ENCODE peak calls at places on chromosome 21, in ten cellular contexts. One of them, this sample, is unnamed. For H3K36me3, the result is how much of the 10 kb centered on the place peaks cover.

GRCh38 chr21:23694396-23694795 is 1912.9 kb downstream of the MRPL39 start:
- DNase-seq in colonic mucosa: no peak
- DNase-seq in PC-3: peak
- DNase-seq in brain microvascular endothelial cell: no peak
- DNase-seq in right lobe of liver: no peak
- DNase-seq in breast epithelium: no peak
- DNase-seq in hepatocyte: no peak
- DNase-seq in aorta: no peak
- DNase-seq in stomach: no peak
- DNase-seq in CD8-positive, alpha-beta memory T cell: no peak
- DNase-seq in this sample: no peak

GRCh38 chr21:33902349-33902748 is 13.3 kb downstream of the ATP5PO start:
- DNase-seq in colonic mucosa: no peak
- DNase-seq in PC-3: no peak
- DNase-seq in brain microvascular endothelial cell: no peak
- DNase-seq in right lobe of liver: no peak
- DNase-seq in breast epithelium: no peak
- DNase-seq in hepatocyte: no peak
- DNase-seq in aorta: no peak
- DNase-seq in stomach: no peak
- DNase-seq in CD8-positive, alpha-beta memory T cell: no peak
- DNase-seq in this sample: no peak

GRCh38 chr21:26457817-26458216 is 115.3 kb downstream of the CYYR1 start:
- DNase-seq in colonic mucosa: no peak
- DNase-seq in PC-3: no peak
- DNase-seq in brain microvascular endothelial cell: no peak
- DNase-seq in right lobe of liver: no peak
- DNase-seq in breast epithelium: no peak
- DNase-seq in hepatocyte: peak
- DNase-seq in aorta: no peak
- DNase-seq in stomach: no peak
- DNase-seq in CD8-positive, alpha-beta memory T cell: no peak
- DNase-seq in this sample: no peak

GRCh38 chr21:28419110-28419509 is 573.6 kb downstream of the LTN1 start:
- DNase-seq in colonic mucosa: no peak
- DNase-seq in PC-3: no peak
- DNase-seq in brain microvascular endothelial cell: peak
- DNase-seq in right lobe of liver: no peak
- DNase-seq in breast epithelium: no peak
- DNase-seq in hepatocyte: peak
- DNase-seq in aorta: no peak
- DNase-seq in stomach: no peak
- DNase-seq in CD8-positive, alpha-beta memory T cell: no peak
- DNase-seq in this sample: no peak

GRCh38 chr21:18318156-18318555 is 73.5 kb downstream of the CHODL start:
- DNase-seq in colonic mucosa: no peak
- DNase-seq in PC-3: no peak
- DNase-seq in brain microvascular endothelial cell: no peak
- DNase-seq in right lobe of liver: no peak
- DNase-seq in breast epithelium: no peak
- DNase-seq in hepatocyte: no peak
- DNase-seq in aorta: no peak
- DNase-seq in stomach: no peak
- DNase-seq in CD8-positive, alpha-beta memory T cell: no peak
- DNase-seq in this sample: no peak

GRCh38 chr21:29477941-29478340 is 179.2 kb downstream of the BACH1 start:
- DNase-seq in colonic mucosa: no peak
- DNase-seq in PC-3: peak
- DNase-seq in brain microvascular endothelial cell: peak
- DNase-seq in right lobe of liver: no peak
- DNase-seq in breast epithelium: no peak
- DNase-seq in hepatocyte: no peak
- DNase-seq in aorta: no peak
- DNase-seq in stomach: no peak
- DNase-seq in CD8-positive, alpha-beta memory T cell: no peak
- DNase-seq in this sample: no peak

GRCh38 chr21:21851205-21851604 is 853.0 kb downstream of the NCAM2 start:
- DNase-seq in colonic mucosa: no peak
- DNase-seq in PC-3: no peak
- DNase-seq in brain microvascular endothelial cell: no peak
- DNase-seq in right lobe of liver: no peak
- DNase-seq in breast epithelium: no peak
- DNase-seq in hepatocyte: no peak
- DNase-seq in aorta: no peak
- DNase-seq in stomach: no peak
- DNase-seq in CD8-positive, alpha-beta memory T cell: no peak
- DNase-seq in this sample: no peak

GRCh38 chr21:24205317-24205716 is 1402.0 kb downstream of the MRPL39 start:
- DNase-seq in colonic mucosa: no peak
- DNase-seq in PC-3: no peak
- DNase-seq in brain microvascular endothelial cell: no peak
- DNase-seq in right lobe of liver: no peak
- DNase-seq in breast epithelium: no peak
- DNase-seq in hepatocyte: no peak
- DNase-seq in aorta: no peak
- DNase-seq in stomach: no peak
- DNase-seq in CD8-positive, alpha-beta memory T cell: no peak
- DNase-seq in this sample: no peak

GRCh38 chr21:34970126-34970525 is 79.0 kb downstream of the RUNX1 start:
- DNase-seq in colonic mucosa: no peak
- DNase-seq in PC-3: no peak
- DNase-seq in brain microvascular endothelial cell: no peak
- DNase-seq in right lobe of liver: no peak
- DNase-seq in breast epithelium: no peak
- DNase-seq in hepatocyte: no peak
- DNase-seq in aorta: no peak
- DNase-seq in stomach: no peak
- DNase-seq in CD8-positive, alpha-beta memory T cell: no peak
- DNase-seq in this sample: no peak

GRCh38 chr21:34965200-34966174 is 83.6 kb downstream of the RUNX1 start:
- DNase-seq in colonic mucosa: no peak
- DNase-seq in PC-3: peak
- DNase-seq in brain microvascular endothelial cell: no peak
- DNase-seq in right lobe of liver: no peak
- DNase-seq in breast epithelium: no peak
- DNase-seq in hepatocyte: no peak
- DNase-seq in aorta: no peak
- DNase-seq in stomach: no peak
- DNase-seq in CD8-positive, alpha-beta memory T cell: no peak
- DNase-seq in this sample: no peak

GRCh38 chr21:34969431-34970036 is 79.6 kb downstream of the RUNX1 start:
- DNase-seq in colonic mucosa: no peak
- DNase-seq in PC-3: no peak
- DNase-seq in brain microvascular endothelial cell: no peak
- DNase-seq in right lobe of liver: no peak
- DNase-seq in breast epithelium: no peak
- DNase-seq in hepatocyte: no peak
- DNase-seq in aorta: no peak
- DNase-seq in stomach: no peak
- DNase-seq in CD8-positive, alpha-beta memory T cell: no peak
- DNase-seq in this sample: no peak

GRCh38 chr21:34968414-34969333 is 80.4 kb downstream of the RUNX1 start:
- DNase-seq in colonic mucosa: no peak
- DNase-seq in PC-3: no peak
- DNase-seq in brain microvascular endothelial cell: no peak
- DNase-seq in right lobe of liver: no peak
- DNase-seq in breast epithelium: no peak
- DNase-seq in hepatocyte: no peak
- DNase-seq in aorta: no peak
- DNase-seq in stomach: no peak
- DNase-seq in CD8-positive, alpha-beta memory T cell: no peak
- DNase-seq in this sample: no peak

DNA sequence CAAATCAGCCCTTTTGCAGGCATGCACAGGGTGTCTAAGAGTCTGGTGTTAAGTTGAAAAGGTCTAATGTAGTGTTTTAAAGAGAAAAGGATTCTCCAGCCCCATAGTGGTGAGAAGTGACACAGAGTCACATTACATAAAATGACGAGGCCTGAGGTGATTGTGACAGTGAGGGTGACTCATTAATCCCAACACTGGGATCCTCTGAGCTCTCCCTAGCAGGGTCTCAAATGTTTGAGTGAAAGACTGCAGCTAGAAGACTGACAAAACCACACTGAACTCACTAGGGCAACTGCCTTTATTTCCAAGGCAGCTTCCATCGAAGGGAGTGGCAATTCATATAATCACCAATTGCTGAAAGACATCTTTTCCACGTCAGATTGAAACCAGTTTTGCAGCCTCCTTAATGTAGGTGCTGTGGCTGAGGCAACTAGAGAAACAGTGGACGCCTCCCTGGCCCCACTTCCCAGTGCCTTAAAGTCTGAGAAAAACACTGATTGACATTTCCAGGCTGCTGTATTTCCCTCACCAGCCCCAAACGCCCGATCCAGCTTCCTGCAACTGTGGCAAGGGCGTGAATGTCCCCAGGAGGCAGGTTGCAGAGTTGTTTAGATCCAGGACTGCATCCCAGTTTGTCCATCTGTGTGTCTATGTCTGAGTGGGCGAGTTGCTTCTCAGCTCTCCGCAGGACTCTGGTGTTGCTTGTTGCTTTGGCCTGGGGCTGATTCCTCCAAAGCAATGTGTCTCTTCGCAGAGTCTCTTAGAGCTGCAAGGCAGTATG is 81.4 kb downstream of the RUNX1 start:
- DNase-seq in colonic mucosa: no peak
- DNase-seq in PC-3: peak
- DNase-seq in brain microvascular endothelial cell: no peak
- DNase-seq in right lobe of liver: no peak
- DNase-seq in breast epithelium: no peak
- DNase-seq in hepatocyte: peak
- DNase-seq in aorta: no peak
- DNase-seq in stomach: no peak
- DNase-seq in CD8-positive, alpha-beta memory T cell: no peak
- DNase-seq in this sample: peak
- H3K4me3 ChIP-seq in colonic mucosa: no peak
- H3K4me3 ChIP-seq in PC-3: no peak
- H3K4me3 ChIP-seq in brain microvascular endothelial cell: no peak
- H3K4me3 ChIP-seq in right lobe of liver: no peak
- H3K4me3 ChIP-seq in breast epithelium: no peak
- H3K4me3 ChIP-seq in hepatocyte: no peak
- H3K4me3 ChIP-seq in aorta: no peak
- H3K4me3 ChIP-seq in stomach: no peak
- H3K4me3 ChIP-seq in CD8-positive, alpha-beta memory T cell: no peak
- H3K4me3 ChIP-seq in this sample: no peak

DNA sequence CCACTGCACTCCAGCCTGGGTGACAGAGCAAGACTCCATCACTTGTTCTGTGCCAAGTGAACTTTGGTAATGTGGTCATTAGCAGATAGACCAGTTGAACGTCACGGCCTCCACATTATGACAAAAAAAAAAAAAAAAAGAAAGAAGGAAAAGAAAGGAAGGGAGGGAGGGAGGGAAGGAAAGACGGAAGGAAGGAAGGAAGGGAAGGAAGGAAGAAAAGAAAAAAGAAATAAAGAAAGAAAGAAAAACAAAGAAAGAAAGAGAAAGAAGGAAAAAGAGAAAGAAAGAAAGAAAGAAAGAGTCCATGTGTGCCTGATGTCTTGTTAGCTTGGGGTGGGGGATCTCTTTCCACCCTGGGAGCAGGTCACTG is 45.3 kb downstream of the SIM2 start:
- DNase-seq in colonic mucosa: no peak
- DNase-seq in PC-3: no peak
- DNase-seq in brain microvascular endothelial cell: no peak
- DNase-seq in right lobe of liver: no peak
- DNase-seq in breast epithelium: no peak
- DNase-seq in hepatocyte: no peak
- DNase-seq in aorta: no peak
- DNase-seq in stomach: no peak
- DNase-seq in CD8-positive, alpha-beta memory T cell: no peak
- DNase-seq in this sample: no peak
- H3K36me3 ChIP-seq in colonic mucosa: under half
- H3K36me3 ChIP-seq in PC-3: half or more
- H3K36me3 ChIP-seq in brain microvascular endothelial cell: under half
- H3K36me3 ChIP-seq in right lobe of liver: under half
- H3K36me3 ChIP-seq in breast epithelium: under half
- H3K36me3 ChIP-seq in hepatocyte: under half
- H3K36me3 ChIP-seq in aorta: under half
- H3K36me3 ChIP-seq in stomach: under half
- H3K36me3 ChIP-seq in CD8-positive, alpha-beta memory T cell: under half
- H3K36me3 ChIP-seq in this sample: under half

DNA sequence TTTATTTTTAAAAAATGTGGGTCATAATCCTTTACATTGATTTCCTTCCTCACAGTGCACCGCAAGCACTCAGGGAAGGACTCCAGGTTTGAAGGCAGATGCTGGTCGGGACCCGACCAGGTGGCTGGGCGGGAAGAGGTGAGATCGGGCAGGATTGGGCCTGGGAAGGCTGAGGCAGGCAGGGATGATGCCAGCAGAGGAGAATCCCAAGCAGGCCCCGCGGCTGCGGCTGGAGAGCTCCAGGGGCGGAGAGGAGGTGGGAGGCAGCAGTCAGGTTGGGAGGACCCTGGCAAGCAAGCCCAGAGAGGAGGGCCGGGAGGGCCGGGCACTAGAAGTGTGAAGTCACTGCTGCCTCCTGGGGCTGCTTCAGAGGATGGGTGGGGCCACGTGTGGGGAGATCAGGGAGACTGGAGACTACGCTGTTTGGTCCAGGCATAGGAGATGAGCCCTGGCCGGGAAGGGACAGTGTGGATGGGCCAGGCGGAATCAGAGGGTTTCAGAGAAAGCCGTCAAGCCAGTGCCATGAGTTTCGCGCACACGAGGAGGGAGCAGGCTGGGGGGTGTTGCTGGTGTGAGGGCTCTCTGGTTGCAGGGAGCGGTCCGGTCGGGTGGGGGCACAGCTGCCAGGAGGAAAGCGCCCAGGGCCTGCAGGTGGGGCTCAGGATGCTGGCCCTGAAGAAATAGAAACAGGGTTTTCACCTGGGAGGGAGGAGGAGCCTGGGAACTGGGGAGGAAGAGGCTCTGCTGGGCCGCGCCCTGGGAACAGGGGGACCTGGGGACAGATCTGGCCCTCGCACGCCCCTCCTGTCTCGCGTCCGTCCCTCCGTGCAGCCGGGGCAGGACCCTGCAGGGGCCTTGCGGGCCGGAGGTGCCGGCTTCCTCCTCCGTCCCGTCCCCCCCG is 890 bp upstream of the COL18A1 start:
- DNase-seq in colonic mucosa: no peak
- DNase-seq in PC-3: no peak
- DNase-seq in brain microvascular endothelial cell: no peak
- DNase-seq in right lobe of liver: peak
- DNase-seq in breast epithelium: no peak
- DNase-seq in hepatocyte: peak
- DNase-seq in aorta: peak
- DNase-seq in stomach: no peak
- DNase-seq in CD8-positive, alpha-beta memory T cell: peak
- DNase-seq in this sample: no peak
- H3K4me3 ChIP-seq in colonic mucosa: peak
- H3K4me3 ChIP-seq in PC-3: peak
- H3K4me3 ChIP-seq in brain microvascular endothelial cell: peak
- H3K4me3 ChIP-seq in right lobe of liver: peak
- H3K4me3 ChIP-seq in breast epithelium: peak
- H3K4me3 ChIP-seq in hepatocyte: peak
- H3K4me3 ChIP-seq in aorta: peak
- H3K4me3 ChIP-seq in stomach: peak
- H3K4me3 ChIP-seq in CD8-positive, alpha-beta memory T cell: no peak
- H3K4me3 ChIP-seq in this sample: peak

DNA sequence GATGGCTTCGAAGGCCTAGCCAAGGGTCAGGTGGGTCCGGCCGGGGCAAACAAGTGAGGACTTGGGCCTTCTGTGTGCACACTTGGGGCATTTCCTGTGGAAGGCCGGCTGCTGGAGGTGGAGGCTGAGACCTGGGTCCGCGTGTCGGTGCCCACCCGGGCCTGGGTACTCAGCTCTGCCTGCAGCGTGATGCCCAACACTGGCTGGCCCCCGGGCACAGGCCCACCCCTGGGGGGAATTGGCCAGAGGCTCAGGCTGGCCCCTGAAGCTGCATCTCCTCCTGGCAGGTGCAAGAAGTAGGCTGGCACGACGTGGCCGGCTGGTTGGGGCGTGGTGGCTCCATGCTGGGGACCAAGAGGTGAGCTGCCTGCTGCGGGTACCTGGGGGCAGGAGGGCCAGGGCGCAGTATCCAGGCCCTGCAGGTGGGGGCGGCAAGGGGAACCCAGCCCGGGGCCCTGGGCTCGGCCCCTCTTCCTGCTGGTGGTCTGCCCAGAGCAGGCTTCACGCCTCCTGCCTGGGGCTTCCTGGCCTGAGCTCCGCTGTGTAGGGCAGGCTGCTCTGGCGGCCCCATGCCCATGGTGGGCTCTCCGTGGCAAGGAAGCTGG is 17.2 kb downstream of the CFAP410 start:
- DNase-seq in colonic mucosa: no peak
- DNase-seq in PC-3: no peak
- DNase-seq in brain microvascular endothelial cell: no peak
- DNase-seq in right lobe of liver: no peak
- DNase-seq in breast epithelium: no peak
- DNase-seq in hepatocyte: no peak
- DNase-seq in aorta: no peak
- DNase-seq in stomach: no peak
- DNase-seq in CD8-positive, alpha-beta memory T cell: no peak
- DNase-seq in this sample: no peak
- H3K36me3 ChIP-seq in colonic mucosa: under half
- H3K36me3 ChIP-seq in PC-3: under half
- H3K36me3 ChIP-seq in brain microvascular endothelial cell: under half
- H3K36me3 ChIP-seq in right lobe of liver: under half
- H3K36me3 ChIP-seq in breast epithelium: under half
- H3K36me3 ChIP-seq in hepatocyte: under half
- H3K36me3 ChIP-seq in aorta: under half
- H3K36me3 ChIP-seq in stomach: half or more
- H3K36me3 ChIP-seq in CD8-positive, alpha-beta memory T cell: under half
- H3K36me3 ChIP-seq in this sample: half or more

This sample was measured in naive thymus-derived CD4-positive, alpha-beta T cell.